ENCODE peak calls at places on chromosomes 2 and 18, in five cellular contexts. One of them, this sample, is unnamed.

GRCh38 chr2:150485871-150486538 is 1.5 kb downstream of the RND3 start:
- DNase-seq in colonic mucosa: peak; percentile 79
- DNase-seq in GM04504: peak; percentile 25
- DNase-seq in tibial artery: peak; percentile 77
- DNase-seq in stimulated activated naive B cell treated with anti-CD40 and anti-IgM and Interleukin-4, amounts not matched to agents 10 μg/mL and 1 μg/mL and 100 μg/mL, for 72 hours: no peak
- DNase-seq in this sample: no peak

GRCh38 chr2:235283246-235283645 is 210.6 kb upstream of the AGAP1 start:
- DNase-seq in colonic mucosa: no peak
- DNase-seq in stimulated activated naive B cell treated with anti-CD40 and anti-IgM and Interleukin-4, amounts not matched to agents 10 μg/mL and 1 μg/mL and 100 μg/mL, for 72 hours: no peak
- DNase-seq in GM04504: no peak
- DNase-seq in tibial artery: no peak
- DNase-seq in this sample: no peak

GRCh38 chr2:157329524-157329923 is 3.9 kb upstream of the ERMN start:
- DNase-seq in GM04504: no peak
- DNase-seq in colonic mucosa: peak; percentile 75
- DNase-seq in tibial artery: no peak
- DNase-seq in stimulated activated naive B cell treated with anti-CD40 and anti-IgM and Interleukin-4, amounts not matched to agents 10 μg/mL and 1 μg/mL and 100 μg/mL, for 72 hours: no peak
- DNase-seq in this sample: no peak

GRCh38 chr18:13628211-13628610 is 98.1 kb downstream of the FAM210A start:
- DNase-seq in GM04504: no peak
- DNase-seq in colonic mucosa: no peak
- DNase-seq in stimulated activated naive B cell treated with anti-CD40 and anti-IgM and Interleukin-4, amounts not matched to agents 10 μg/mL and 1 μg/mL and 100 μg/mL, for 72 hours: no peak
- DNase-seq in tibial artery: no peak
- DNase-seq in this sample: no peak

GRCh38 chr2:26619096-26619495 is 22.1 kb downstream of the CIB4 start:
- DNase-seq in stimulated activated naive B cell treated with anti-CD40 and anti-IgM and Interleukin-4, amounts not matched to agents 10 μg/mL and 1 μg/mL and 100 μg/mL, for 72 hours: no peak
- DNase-seq in tibial artery: no peak
- DNase-seq in colonic mucosa: no peak
- DNase-seq in GM04504: no peak
- DNase-seq in this sample: no peak

GRCh38 chr2:38080346-38080745 is 4.4 kb upstream of the CYP1B1 start:
- DNase-seq in tibial artery: no peak
- DNase-seq in colonic mucosa: no peak
- DNase-seq in stimulated activated naive B cell treated with anti-CD40 and anti-IgM and Interleukin-4, amounts not matched to agents 10 μg/mL and 1 μg/mL and 100 μg/mL, for 72 hours: no peak
- DNase-seq in GM04504: no peak
- DNase-seq in this sample: no peak

GRCh38 chr2:58133395-58133794 is 86.8 kb downstream of the VRK2 start:
- DNase-seq in stimulated activated naive B cell treated with anti-CD40 and anti-IgM and Interleukin-4, amounts not matched to agents 10 μg/mL and 1 μg/mL and 100 μg/mL, for 72 hours: no peak
- DNase-seq in colonic mucosa: no peak
- DNase-seq in tibial artery: no peak
- DNase-seq in GM04504: no peak
- DNase-seq in this sample: no peak

GRCh38 chr2:159600752-159601151 is 15.6 kb downstream of the BAZ2B start:
- DNase-seq in stimulated activated naive B cell treated with anti-CD40 and anti-IgM and Interleukin-4, amounts not matched to agents 10 μg/mL and 1 μg/mL and 100 μg/mL, for 72 hours: no peak
- DNase-seq in tibial artery: no peak
- DNase-seq in GM04504: no peak
- DNase-seq in colonic mucosa: no peak
- DNase-seq in this sample: no peak

GRCh38 chr2:144325086-144325485 is 194.8 kb downstream of the ZEB2 start:
- DNase-seq in colonic mucosa: no peak
- DNase-seq in stimulated activated naive B cell treated with anti-CD40 and anti-IgM and Interleukin-4, amounts not matched to agents 10 μg/mL and 1 μg/mL and 100 μg/mL, for 72 hours: no peak
- DNase-seq in tibial artery: no peak
- DNase-seq in GM04504: no peak
- DNase-seq in this sample: peak; percentile 72

GRCh38 chr2:219551412-219551811 is 7.6 kb downstream of the TMEM198 start:
- DNase-seq in tibial artery: no peak
- DNase-seq in GM04504: no peak
- DNase-seq in colonic mucosa: no peak
- DNase-seq in stimulated activated naive B cell treated with anti-CD40 and anti-IgM and Interleukin-4, amounts not matched to agents 10 μg/mL and 1 μg/mL and 100 μg/mL, for 72 hours: no peak
- DNase-seq in this sample: no peak

GRCh38 chr2:146677280-146677679 is 1167.5 kb upstream of the ACVR2A start:
- DNase-seq in GM04504: no peak
- DNase-seq in colonic mucosa: no peak
- DNase-seq in tibial artery: no peak
- DNase-seq in stimulated activated naive B cell treated with anti-CD40 and anti-IgM and Interleukin-4, amounts not matched to agents 10 μg/mL and 1 μg/mL and 100 μg/mL, for 72 hours: no peak
- DNase-seq in this sample: no peak

GRCh38 chr2:126902859-126903258 is 4.2 kb downstream of the TEX51 start:
- DNase-seq in GM04504: no peak
- DNase-seq in stimulated activated naive B cell treated with anti-CD40 and anti-IgM and Interleukin-4, amounts not matched to agents 10 μg/mL and 1 μg/mL and 100 μg/mL, for 72 hours: no peak
- DNase-seq in tibial artery: no peak
- DNase-seq in colonic mucosa: no peak
- DNase-seq in this sample: peak; percentile 10

GRCh38 chr2:30084915-30085314 is 61.9 kb upstream of the YPEL5 start:
- DNase-seq in colonic mucosa: no peak
- DNase-seq in tibial artery: no peak
- DNase-seq in GM04504: no peak
- DNase-seq in stimulated activated naive B cell treated with anti-CD40 and anti-IgM and Interleukin-4, amounts not matched to agents 10 μg/mL and 1 μg/mL and 100 μg/mL, for 72 hours: no peak
- DNase-seq in this sample: no peak

GRCh38 chr2:148071351-148071750 is 50.5 kb downstream of the MBD5 start:
- DNase-seq in colonic mucosa: no peak
- DNase-seq in stimulated activated naive B cell treated with anti-CD40 and anti-IgM and Interleukin-4, amounts not matched to agents 10 μg/mL and 1 μg/mL and 100 μg/mL, for 72 hours: no peak
- DNase-seq in tibial artery: no peak
- DNase-seq in GM04504: no peak
- DNase-seq in this sample: no peak

GRCh38 chr2:241118727-241119505 is 16.8 kb upstream of the MTERF4 start:
- DNase-seq in stimulated activated naive B cell treated with anti-CD40 and anti-IgM and Interleukin-4, amounts not matched to agents 10 μg/mL and 1 μg/mL and 100 μg/mL, for 72 hours: no peak
- DNase-seq in colonic mucosa: no peak
- DNase-seq in GM04504: no peak
- DNase-seq in tibial artery: no peak
- DNase-seq in this sample: no peak

GRCh38 chr18:29430416-29430815 is 1253.5 kb upstream of the CDH2 start:
- DNase-seq in tibial artery: no peak
- DNase-seq in GM04504: no peak
- DNase-seq in stimulated activated naive B cell treated with anti-CD40 and anti-IgM and Interleukin-4, amounts not matched to agents 10 μg/mL and 1 μg/mL and 100 μg/mL, for 72 hours: no peak
- DNase-seq in colonic mucosa: no peak
- DNase-seq in this sample: no peak

GRCh38 chr2:168851674-168852320 is 38.4 kb downstream of the SPC25 start:
- DNase-seq in stimulated activated naive B cell treated with anti-CD40 and anti-IgM and Interleukin-4, amounts not matched to agents 10 μg/mL and 1 μg/mL and 100 μg/mL, for 72 hours: no peak
- DNase-seq in GM04504: peak; percentile 44
- DNase-seq in tibial artery: no peak
- DNase-seq in colonic mucosa: no peak
- DNase-seq in this sample: no peak

GRCh38 chr2:71154798-71155197 is 24.4 kb downstream of the MPHOSPH10 start:
- DNase-seq in stimulated activated naive B cell treated with anti-CD40 and anti-IgM and Interleukin-4, amounts not matched to agents 10 μg/mL and 1 μg/mL and 100 μg/mL, for 72 hours: no peak
- DNase-seq in tibial artery: no peak
- DNase-seq in GM04504: no peak
- DNase-seq in colonic mucosa: no peak
- DNase-seq in this sample: peak; percentile 36

GRCh38 chr2:70959851-70960832 is 18.3 kb upstream of the ANKRD53 start:
- DNase-seq in tibial artery: peak; percentile 14
- DNase-seq in colonic mucosa: peak; percentile 14
- DNase-seq in stimulated activated naive B cell treated with anti-CD40 and anti-IgM and Interleukin-4, amounts not matched to agents 10 μg/mL and 1 μg/mL and 100 μg/mL, for 72 hours: no peak
- DNase-seq in GM04504: no peak
- DNase-seq in this sample: peak; percentile 16

GRCh38 chr2:169877406-169877805 is 50.2 kb downstream of the UBR3 start:
- DNase-seq in stimulated activated naive B cell treated with anti-CD40 and anti-IgM and Interleukin-4, amounts not matched to agents 10 μg/mL and 1 μg/mL and 100 μg/mL, for 72 hours: no peak
- DNase-seq in tibial artery: no peak
- DNase-seq in colonic mucosa: no peak
- DNase-seq in GM04504: no peak
- DNase-seq in this sample: no peak

GRCh38 chr18:74539289-74539688 is 5.0 kb downstream of the CNDP1 start:
- DNase-seq in stimulated activated naive B cell treated with anti-CD40 and anti-IgM and Interleukin-4, amounts not matched to agents 10 μg/mL and 1 μg/mL and 100 μg/mL, for 72 hours: no peak
- DNase-seq in GM04504: no peak
- DNase-seq in tibial artery: no peak
- DNase-seq in colonic mucosa: peak; percentile 7
- DNase-seq in this sample: no peak

GRCh38 chr2:189092936-189093335 is 86.6 kb downstream of the COL5A2 start:
- DNase-seq in colonic mucosa: peak; percentile 22
- DNase-seq in stimulated activated naive B cell treated with anti-CD40 and anti-IgM and Interleukin-4, amounts not matched to agents 10 μg/mL and 1 μg/mL and 100 μg/mL, for 72 hours: no peak
- DNase-seq in tibial artery: peak; percentile 65
- DNase-seq in GM04504: peak; percentile 80
- DNase-seq in this sample: no peak

GRCh38 chr18:13641551-13642439 is 84.6 kb downstream of the FAM210A start:
- DNase-seq in GM04504: no peak
- DNase-seq in stimulated activated naive B cell treated with anti-CD40 and anti-IgM and Interleukin-4, amounts not matched to agents 10 μg/mL and 1 μg/mL and 100 μg/mL, for 72 hours: no peak
- DNase-seq in tibial artery: no peak
- DNase-seq in colonic mucosa: no peak
- DNase-seq in this sample: no peak

GRCh38 chr2:3864943-3865664 is 161.7 kb downstream of the DCDC2C start:
- DNase-seq in GM04504: no peak
- DNase-seq in stimulated activated naive B cell treated with anti-CD40 and anti-IgM and Interleukin-4, amounts not matched to agents 10 μg/mL and 1 μg/mL and 100 μg/mL, for 72 hours: no peak
- DNase-seq in colonic mucosa: no peak
- DNase-seq in tibial artery: no peak
- DNase-seq in this sample: no peak

GRCh38 chr2:529425-529824 is 147.8 kb downstream of the TMEM18 start:
- DNase-seq in stimulated activated naive B cell treated with anti-CD40 and anti-IgM and Interleukin-4, amounts not matched to agents 10 μg/mL and 1 μg/mL and 100 μg/mL, for 72 hours: no peak
- DNase-seq in tibial artery: no peak
- DNase-seq in colonic mucosa: no peak
- DNase-seq in GM04504: no peak
- DNase-seq in this sample: no peak

GRCh38 chr2:171434671-171434980 is 600 bp downstream of the DCAF17 start:
- DNase-seq in tibial artery: no peak
- DNase-seq in colonic mucosa: peak; percentile 81
- DNase-seq in stimulated activated naive B cell treated with anti-CD40 and anti-IgM and Interleukin-4, amounts not matched to agents 10 μg/mL and 1 μg/mL and 100 μg/mL, for 72 hours: no peak
- DNase-seq in GM04504: no peak
- DNase-seq in this sample: no peak

GRCh38 chr18:8726281-8726680 is 20.9 kb downstream of the MTCL1 start:
- DNase-seq in stimulated activated naive B cell treated with anti-CD40 and anti-IgM and Interleukin-4, amounts not matched to agents 10 μg/mL and 1 μg/mL and 100 μg/mL, for 72 hours: no peak
- DNase-seq in tibial artery: no peak
- DNase-seq in GM04504: no peak
- DNase-seq in colonic mucosa: no peak
- DNase-seq in this sample: no peak

GRCh38 chr2:26901326-26902183 is 53.6 kb downstream of the DPYSL5 start:
- DNase-seq in stimulated activated naive B cell treated with anti-CD40 and anti-IgM and Interleukin-4, amounts not matched to agents 10 μg/mL and 1 μg/mL and 100 μg/mL, for 72 hours: no peak
- DNase-seq in tibial artery: no peak
- DNase-seq in GM04504: no peak
- DNase-seq in colonic mucosa: no peak
- DNase-seq in this sample: no peak

GRCh38 chr2:71608441-71608840 is 155.1 kb downstream of the DYSF start:
- DNase-seq in colonic mucosa: no peak
- DNase-seq in GM04504: no peak
- DNase-seq in stimulated activated naive B cell treated with anti-CD40 and anti-IgM and Interleukin-4, amounts not matched to agents 10 μg/mL and 1 μg/mL and 100 μg/mL, for 72 hours: no peak
- DNase-seq in tibial artery: peak; percentile 8
- DNase-seq in this sample: no peak

This sample was measured in activated CD4-positive, alpha-beta memory T cell treated with anti-CD3 and anti-CD28 coated beads, Interleukin-2, amount 10 ng/mL, durations not matched to agents 7 days and 5 days.